ENCODE peak calls at places on chromosome 7, in five cellular contexts. D is H1, O is HepG2, X is GM12878, T is NT2/D1. J is an unnamed sample.

GRCh38 chr7:77697535-77697831 is 1.2 kb downstream of the RSBN1L start:
- DNase-seq in T (peak), O (no peak), X (no peak), D (no peak), J (no peak)

GRCh38 chr7:101948650-101949049 is 131.2 kb downstream of the CUX1 start:
- DNase-seq in X (no peak), D (no peak), O (no peak), T (no peak), J (no peak)

GRCh38 chr7:18859331-18859730 is 258.1 kb downstream of the TWIST1 start:
- DNase-seq in X (no peak), T (no peak), O (no peak), D (no peak), J (no peak)

GRCh38 chr7:74083928-74084721 is 521 bp downstream of the LIMK1 start:
- DNase-seq in O (no peak), D (peak), T (no peak), X (no peak), J (peak)

GRCh38 chr7:86848226-86848625 is 204.5 kb downstream of the GRM3 start:
- DNase-seq in O (no peak), D (no peak), T (no peak), X (no peak), J (no peak)

GRCh38 chr7:70434376-70434775 is 697.6 kb upstream of the GALNT17 start:
- DNase-seq in T (no peak), X (no peak), O (no peak), D (no peak), J (no peak)

GRCh38 chr7:108063520-108063933 is 60.6 kb upstream of the LAMB1 start:
- DNase-seq in T (no peak), X (peak), O (peak), D (no peak), J (no peak)

GRCh38 chr7:107450970-107451369 is 18.9 kb upstream of the GPR22 start:
- DNase-seq in X (no peak), D (no peak), O (no peak), T (no peak), J (no peak)

GRCh38 chr7:74214816-74215630 is 5.2 kb downstream of the LAT2 start:
- DNase-seq in D (no peak), O (no peak), X (no peak), T (no peak), J (no peak)

GRCh38 chr7:130322615-130323014 is 22.0 kb upstream of the CPA5 start:
- DNase-seq in X (no peak), O (no peak), T (no peak), D (no peak), J (no peak)

GRCh38 chr7:157013602-157014549 is 3.4 kb upstream of the MNX1 start:
- DNase-seq in O (no peak), X (no peak), T (no peak), D (peak), J (no peak)

GRCh38 chr7:82164813-82165212 is 278.8 kb downstream of the CACNA2D1 start:
- DNase-seq in X (no peak), T (no peak), O (no peak), D (no peak), J (peak)

GRCh38 chr7:159007308-159008054 is 137.2 kb downstream of the VIPR2 start:
- DNase-seq in T (no peak), O (no peak), D (no peak), X (no peak), J (no peak)

GRCh38 chr7:112001089-112001826 is 204.9 kb downstream of the DOCK4 start:
- DNase-seq in D (no peak), T (no peak), X (no peak), O (peak), J (no peak)

GRCh38 chr7:100119701-100120517 is 475 bp downstream of the CNPY4 start:
- DNase-seq in D (peak), T (no peak), O (peak), X (no peak), J (peak)

GRCh38 chr7:128108641-128109423 is 77.6 kb upstream of the LRRC4 start:
- DNase-seq in X (peak), T (no peak), D (no peak), O (no peak), J (no peak)

GRCh38 chr7:18828333-18829100 is 288.9 kb downstream of the TWIST1 start:
- DNase-seq in O (no peak), T (no peak), D (no peak), X (no peak), J (no peak)

GRCh38 chr7:127791790-127792189 is 139.8 kb downstream of the SND1 start:
- DNase-seq in O (no peak), T (no peak), D (no peak), X (no peak), J (no peak)

GRCh38 chr7:35248576-35249536 is 5.0 kb downstream of the TBX20 start:
- DNase-seq in O (no peak), T (no peak), X (no peak), D (peak), J (no peak)

GRCh38 chr7:85587777-85588176 is 400.9 kb upstream of the SEMA3D start:
- DNase-seq in T (no peak), D (no peak), O (no peak), X (no peak), J (no peak)

GRCh38 chr7:150361807-150362621 is 6.6 kb upstream of the REPIN1 start:
- DNase-seq in D (no peak), O (no peak), T (no peak), X (no peak), J (no peak)

GRCh38 chr7:30877010-30877740 is 34.5 kb upstream of the AQP1 start:
- DNase-seq in X (no peak), D (no peak), O (no peak), T (no peak), J (no peak)

GRCh38 chr7:143393267-143394041 is 12.3 kb downstream of the ZYX start:
- DNase-seq in X (no peak), O (peak), T (no peak), D (no peak), J (no peak)

GRCh38 chr7:23232966-23233365 is 13.6 kb upstream of the GPNMB start:
- DNase-seq in X (no peak), O (no peak), D (no peak), T (no peak), J (no peak)

GRCh38 chr7:27207348-27207985 is 7.6 kb upstream of the HOXA13 start:
- DNase-seq in D (no peak), O (no peak), T (no peak), X (no peak), J (no peak)

GRCh38 chr7:7129381-7129780 is 53.0 kb upstream of the C1GALT1 start:
- DNase-seq in D (no peak), T (no peak), X (no peak), O (no peak), J (no peak)

GRCh38 chr7:52017802-52018679 is 701.4 kb upstream of the COBL start:
- DNase-seq in D (peak), X (no peak), O (peak), T (peak), J (peak)

GRCh38 chr7:106064329-106064728 is 47.8 kb downstream of the SYPL1 start:
- DNase-seq in O (no peak), T (no peak), X (no peak), D (no peak), J (no peak)

GRCh38 chr7:69873512-69873911 is 275.2 kb downstream of the AUTS2 start:
- DNase-seq in T (no peak), X (no peak), D (no peak), O (no peak), J (no peak)

GRCh38 chr7:73823873-73824597 is 6.8 kb upstream of the CLDN4 start:
- DNase-seq in T (no peak), O (no peak), D (no peak), X (no peak), J (peak)

GRCh38 chr7:20310963-20311742 is 19.5 kb upstream of the ITGB8 start:
- DNase-seq in O (peak), X (peak), D (no peak), T (no peak), J (no peak)

GRCh38 chr7:30263090-30263710 is 21.2 kb upstream of the ZNRF2 start:
- DNase-seq in O (peak), T (no peak), X (no peak), D (no peak), J (no peak)

GRCh38 chr7:583410-584121 is 63.9 kb upstream of the PDGFA start:
- DNase-seq in T (no peak), X (no peak), O (no peak), D (no peak), J (no peak)

GRCh38 chr7:80918909-80919721 is at the start of gene SEMA3C:
- DNase-seq in X (no peak), D (peak), O (peak), T (peak), J (peak)

GRCh38 chr7:45891462-45892402 is 3.4 kb downstream of the IGFBP1 start:
- DNase-seq in D (no peak), O (no peak), T (no peak), X (no peak), J (no peak)
- TF ChIP-seq SUZ12 in D (no peak), O (no peak), T (no peak), X (no peak), J (no peak)

GRCh38 chr7:2934984-2935740 is 91.1 kb upstream of the GNA12 start:
- DNase-seq in T (no peak), D (no peak), X (no peak), O (no peak), J (no peak)

GRCh38 chr7:2932761-2933251 is 88.7 kb upstream of the GNA12 start:
- DNase-seq in D (no peak), X (no peak), T (no peak), O (no peak), J (no peak)

GRCh38 chr7:2936301-2936700 is 92.2 kb upstream of the GNA12 start:
- DNase-seq in X (no peak), D (no peak), T (no peak), O (no peak), J (no peak)

GRCh38 chr7:2936891-2937580 is 92.9 kb upstream of the GNA12 start:
- DNase-seq in O (no peak), D (no peak), X (no peak), T (no peak), J (no peak)

DNA sequence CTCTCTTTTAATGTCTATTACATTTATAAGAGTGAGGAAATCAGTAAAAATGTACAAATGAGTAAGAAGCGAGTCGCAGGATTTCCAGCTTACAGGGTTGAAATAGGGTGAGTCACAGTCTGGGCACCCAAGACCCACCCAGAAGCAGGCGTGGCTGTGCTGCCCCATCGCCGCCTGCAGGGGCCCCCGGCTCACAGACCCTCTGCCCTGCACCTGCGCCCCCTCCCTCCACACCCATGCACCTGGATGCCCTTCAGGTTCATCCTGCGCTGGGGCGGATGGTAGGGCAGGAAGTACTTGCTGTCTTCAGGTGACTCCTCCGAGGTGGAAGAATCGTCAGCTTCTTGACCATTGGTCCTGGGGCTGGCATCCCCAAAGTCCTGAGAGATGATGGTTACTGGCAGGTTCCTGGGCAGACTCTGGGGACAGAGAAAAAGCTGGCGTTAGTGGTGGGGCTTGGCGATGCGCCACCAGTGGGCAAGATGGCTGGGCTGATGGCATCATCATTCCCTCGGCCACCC is 90.2 kb upstream of the GNA12 start:
- DNase-seq in O (no peak), X (no peak), T (no peak), D (no peak), J (no peak)
- TF ChIP-seq SUZ12 in O (no peak), X (no peak), T (no peak), D (no peak), J (no peak)

GRCh38 chr7:36637417-36637816 is 86.9 kb downstream of the AOAH start:
- DNase-seq in O (no peak), X (no peak), T (no peak), D (no peak), J (no peak)

GRCh38 chr7:36639826-36640225 is 84.5 kb downstream of the AOAH start:
- DNase-seq in T (no peak), X (no peak), D (no peak), O (no peak), J (no peak)

GRCh38 chr7:36640682-36641081 is 83.6 kb downstream of the AOAH start:
- DNase-seq in X (no peak), T (no peak), D (no peak), O (no peak), J (no peak)

GRCh38 chr7:36638586-36639265 is 85.6 kb downstream of the AOAH start:
- DNase-seq in D (no peak), O (no peak), X (no peak), T (no peak), J (no peak)

DNA sequence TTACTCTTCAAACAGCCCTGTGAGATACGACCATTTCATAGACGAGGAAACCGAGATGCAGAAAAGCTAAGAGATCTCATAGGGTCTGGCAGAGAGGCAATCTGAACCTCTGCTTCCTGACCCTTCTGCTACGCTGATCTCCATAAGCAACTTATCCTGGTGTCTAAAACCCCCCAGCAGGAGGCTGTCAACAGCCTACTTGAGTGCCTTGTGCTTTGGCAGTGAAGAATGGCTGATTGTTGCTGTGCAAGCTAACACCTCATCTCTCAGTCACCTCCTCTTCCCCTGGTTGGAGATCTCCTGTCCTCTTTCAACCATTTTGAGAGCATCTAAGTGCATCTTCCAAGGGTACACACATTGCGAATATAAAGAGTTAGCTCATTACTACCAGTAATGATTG is 86.2 kb downstream of the AOAH start:
- DNase-seq in T (peak), O (no peak), D (no peak), X (no peak), J (peak)
- TF ChIP-seq SUZ12 in T (no peak), O (no peak), D (no peak), X (no peak), J (no peak)

DNA sequence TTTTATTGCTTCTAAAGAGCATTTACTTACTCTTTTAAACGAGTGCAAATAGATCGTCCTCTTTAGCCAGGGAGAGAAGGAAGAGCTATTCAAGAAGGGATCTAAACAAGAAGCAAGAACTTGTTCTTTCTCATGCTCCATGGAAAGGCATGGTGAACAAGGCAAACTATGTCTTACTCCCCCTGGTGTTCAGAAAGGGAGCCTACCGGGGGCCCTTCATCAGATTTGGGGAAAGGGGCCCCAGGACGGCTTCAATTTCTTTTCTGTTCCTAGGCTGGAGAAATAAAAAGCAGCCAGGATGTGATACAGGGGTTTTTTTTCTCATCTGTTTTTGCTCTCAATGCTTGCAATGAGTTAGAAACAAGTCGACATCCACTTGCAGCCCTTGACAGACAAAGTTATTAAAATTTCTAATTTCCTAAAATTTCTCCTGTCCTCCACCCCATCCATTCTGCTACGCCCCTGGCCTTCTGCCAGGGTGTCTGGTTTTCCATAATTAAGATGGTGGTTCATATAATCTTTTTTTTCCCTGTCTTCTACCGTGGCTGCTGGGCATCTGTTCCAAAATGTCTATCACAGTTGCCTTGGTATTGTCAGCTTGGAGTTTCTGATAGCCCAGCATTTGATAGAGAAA is 214.4 kb downstream of the CREB5 start:
- DNase-seq in X (no peak), T (peak), O (peak), D (peak), J (peak)
- TF ChIP-seq SUZ12 in X (no peak), T (no peak), O (no peak), D (no peak), J (no peak)